ENCODE peak calls at places on chromosomes 13 and 19, in six cellular contexts. S is DND-41, C is stomach, N is A549, P is heart left ventricle, B is H9. T is an unnamed sample.

GRCh38 chr13:40164137-40164536 is 502.3 kb downstream of the FOXO1 start:
- DNase-seq in S (no peak), C (no peak), N (peak; percentile 9), P (no peak), B (no peak), T (no peak)

GRCh38 chr13:73194310-73194709 is 135.5 kb downstream of the KLF5 start:
- DNase-seq in S (no peak), C (no peak), N (no peak), P (no peak), B (no peak), T (no peak)

GRCh38 chr13:76754414-76754813 is 131.8 kb downstream of the KCTD12 start:
- DNase-seq in S (no peak), C (no peak), N (no peak), P (peak; percentile 70), B (no peak), T (no peak)

GRCh38 chr13:39451301-39451700 is 151.7 kb downstream of the LHFPL6 start:
- DNase-seq in S (no peak), C (no peak), N (no peak), P (no peak), B (no peak), T (no peak)

GRCh38 chr13:112350300-112350699 is 25.9 kb upstream of the SPACA7 start:
- DNase-seq in S (no peak), C (no peak), N (no peak), P (no peak), B (no peak), T (no peak)

GRCh38 chr13:20400774-20401173 is 124.9 kb downstream of the CRYL1 start:
- DNase-seq in S (no peak), C (peak; percentile 3), N (no peak), P (no peak), B (no peak), T (no peak)

GRCh38 chr19:1158885-1159448 is 15.1 kb downstream of the SBNO2 start:
- DNase-seq in S (no peak), C (no peak), N (no peak), P (peak; percentile 8), B (no peak), T (no peak)

GRCh38 chr19:6610934-6611370 is 20.0 kb upstream of the CD70 start:
- DNase-seq in S (no peak), C (no peak), N (no peak), P (no peak), B (no peak), T (no peak)

GRCh38 chr19:8192227-8192820 is 16.8 kb upstream of the CERS4 start:
- DNase-seq in S (no peak), C (no peak), N (no peak), P (no peak), B (peak; percentile 86), T (no peak)

GRCh38 chr19:3808420-3809143 is 22.4 kb upstream of the MATK start:
- DNase-seq in S (no peak), C (peak; percentile 30), N (no peak), P (no peak), B (peak; percentile 28), T (no peak)

GRCh38 chr13:30739646-30740642 is 4.6 kb downstream of the ALOX5AP start:
- DNase-seq in S (peak; percentile 17), C (peak; percentile 27), N (peak; percentile 12), P (no peak), B (no peak), T (peak; percentile 65)

GRCh38 chr13:97194473-97194872 is 27.7 kb upstream of the MBNL2 start:
- DNase-seq in S (no peak), C (no peak), N (no peak), P (no peak), B (no peak), T (no peak)

GRCh38 chr13:94707400-94708021 is 4.8 kb downstream of the SOX21 start:
- DNase-seq in S (no peak), C (no peak), N (peak; percentile 48), P (no peak), B (peak; percentile 77), T (no peak)

GRCh38 chr19:38068851-38069250 is 155.2 kb downstream of the DPF1 start:
- DNase-seq in S (no peak), C (no peak), N (no peak), P (no peak), B (no peak), T (no peak)

GRCh38 chr19:4768934-4769777 is 22.4 kb upstream of the FEM1A start:
- DNase-seq in S (peak; percentile 93), C (peak; percentile 82), N (peak; percentile 63), P (peak; percentile 84), B (peak; percentile 90), T (peak; percentile 79)

GRCh38 chr13:32150794-32151193 is 119.2 kb downstream of the FRY start:
- DNase-seq in S (no peak), C (no peak), N (no peak), P (peak; percentile 74), B (no peak), T (no peak)

GRCh38 chr13:60654405-60654804 is 257.4 kb downstream of the TDRD3 start:
- DNase-seq in S (peak; percentile 12), C (peak; percentile 59), N (no peak), P (no peak), B (no peak), T (no peak)

GRCh38 chr13:108902557-108903155 is 273.2 kb downstream of the MYO16 start:
- DNase-seq in S (no peak), C (no peak), N (no peak), P (no peak), B (no peak), T (no peak)

GRCh38 chr13:45327253-45327954 is 13.6 kb downstream of the TPT1 start:
- DNase-seq in S (no peak), C (no peak), N (no peak), P (no peak), B (no peak), T (no peak)

GRCh38 chr13:45331981-45332830 is 8.8 kb downstream of the TPT1 start:
- DNase-seq in S (no peak), C (no peak), N (no peak), P (no peak), B (no peak), T (no peak)

GRCh38 chr13:45331123-45331619 is 9.8 kb downstream of the TPT1 start:
- DNase-seq in S (no peak), C (no peak), N (no peak), P (no peak), B (no peak), T (no peak)

GRCh38 chr13:45325806-45326205 is 15.2 kb downstream of the TPT1 start:
- DNase-seq in S (no peak), C (no peak), N (no peak), P (peak; percentile 77), B (no peak), T (no peak)

DNA sequence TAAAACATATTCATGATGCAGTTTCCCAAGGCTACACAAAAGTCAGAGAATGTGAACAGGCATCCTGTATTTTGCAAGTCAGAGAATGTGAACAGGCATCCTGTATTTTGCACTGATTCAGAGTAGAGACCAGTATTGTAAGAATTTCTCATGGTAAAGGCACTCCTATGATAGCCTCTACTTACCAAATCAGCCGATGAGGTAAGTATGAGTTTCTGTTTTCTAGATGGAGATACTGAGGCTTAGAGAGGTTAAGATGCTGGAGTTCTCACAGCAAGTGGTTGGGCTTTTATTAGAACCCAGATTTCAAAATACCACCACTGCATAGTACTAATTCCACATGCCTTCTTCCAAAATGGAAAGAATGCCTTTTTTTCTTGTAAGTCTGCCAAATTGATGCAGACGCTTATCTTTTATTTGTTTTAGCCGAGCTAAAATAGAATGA is 12.3 kb downstream of the TPT1 start:
- DNase-seq in S (no peak), C (no peak), N (no peak), P (no peak), B (no peak), T (no peak)
- H3K27ac ChIP-seq in S (no peak overlapping the region), C (peak overlapping the region; percentile 67), N (no peak overlapping the region), P (peak overlapping the region; percentile 86), B (no peak overlapping the region), T (no peak overlapping the region)

GRCh38 chr19:19366691-19367396 is 38.6 kb upstream of the GATAD2A start:
- DNase-seq in S (peak; percentile 48), C (peak; percentile 86), N (peak; percentile 69), P (peak; percentile 58), B (peak; percentile 94), T (peak; percentile 73)

GRCh38 chr19:19368087-19368486 is 37.4 kb upstream of the GATAD2A start:
- DNase-seq in S (no peak), C (no peak), N (no peak), P (no peak), B (no peak), T (no peak)

GRCh38 chr19:19371056-19371455 is 34.4 kb upstream of the GATAD2A start:
- DNase-seq in S (no peak), C (no peak), N (no peak), P (no peak), B (no peak), T (no peak)

DNA sequence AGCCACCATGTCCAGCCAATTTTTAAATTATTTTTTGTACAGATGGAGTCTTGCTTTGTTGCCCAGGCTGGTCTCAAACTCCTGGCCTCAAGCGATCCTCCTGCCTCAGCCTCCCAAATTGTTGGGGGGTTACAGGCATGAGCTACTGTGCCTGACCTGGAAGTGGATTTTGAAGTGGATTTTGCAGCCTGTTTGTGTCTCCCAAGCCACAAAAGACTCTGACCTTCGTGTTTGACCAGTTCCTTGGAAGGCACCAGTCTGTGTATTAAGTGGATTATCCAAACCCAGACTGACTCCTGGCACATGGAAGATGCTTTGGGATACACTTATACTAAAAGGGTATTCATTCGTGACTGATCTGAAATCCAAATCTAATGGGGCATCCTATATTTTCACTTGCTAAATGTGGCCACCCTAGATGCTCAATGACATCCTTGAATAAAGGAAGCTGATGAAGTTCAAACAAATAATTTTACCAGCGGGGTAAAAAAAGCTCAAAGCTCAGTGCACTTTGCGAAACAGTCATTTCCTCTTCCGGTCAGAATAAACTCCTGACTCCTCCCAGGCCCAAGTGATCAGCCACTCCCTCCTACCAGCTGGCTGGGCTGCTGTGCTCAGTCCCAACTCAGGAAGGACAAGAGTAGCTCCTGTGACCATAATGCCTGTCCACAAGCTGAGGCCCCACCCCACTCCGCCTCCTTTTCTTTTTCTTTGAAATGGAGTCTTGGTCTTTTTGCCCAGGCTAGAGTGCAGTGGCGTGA is 32.6 kb upstream of the GATAD2A start:
- DNase-seq in S (no peak), C (peak; percentile 74), N (peak; percentile 8), P (peak; percentile 83), B (peak; percentile 72), T (peak; percentile 40)
- H3K27ac ChIP-seq in S (no peak overlapping the region), C (peak overlapping the region; percentile 90), N (no peak overlapping the region), P (peak overlapping the region; percentile 76), B (no peak overlapping the region), T (peak overlapping the region; percentile 63)

GRCh38 chr19:15116856-15117255 is 9.7 kb downstream of the SYDE1 start:
- DNase-seq in S (no peak), C (no peak), N (no peak), P (no peak), B (no peak), T (no peak)

GRCh38 chr19:15118248-15118647 is 11.0 kb downstream of the SYDE1 start:
- DNase-seq in S (no peak), C (no peak), N (no peak), P (no peak), B (no peak), T (no peak)

GRCh38 chr19:15115080-15115479 is 7.9 kb downstream of the SYDE1 start:
- DNase-seq in S (no peak), C (peak; percentile 43), N (no peak), P (peak; percentile 85), B (no peak), T (no peak)

GRCh38 chr19:15114153-15114540 is 6.9 kb downstream of the SYDE1 start:
- DNase-seq in S (no peak), C (no peak), N (no peak), P (no peak), B (no peak), T (no peak)

GRCh38 chr19:15115762-15116615 is 8.8 kb downstream of the SYDE1 start:
- DNase-seq in S (no peak), C (no peak), N (no peak), P (no peak), B (no peak), T (no peak)
- H3K27ac ChIP-seq in S (no peak overlapping the region), C (peak overlapping the region; percentile 47), N (no peak overlapping the region), P (peak overlapping the region; percentile 55), B (no peak overlapping the region), T (no peak overlapping the region)

GRCh38 chr19:49553451-49554271 is 25.9 kb downstream of the RCN3 start:
- DNase-seq in S (no peak), C (peak; percentile 77), N (no peak), P (no peak), B (no peak), T (peak; percentile 88)
- H3K27ac ChIP-seq in S (no peak overlapping the region), C (peak overlapping the region; percentile 86), N (no peak overlapping the region), P (no peak overlapping the region), B (no peak overlapping the region), T (peak overlapping the region; percentile 55)